ENCODE peak calls at places on chromosomes 16 and 17, in four cellular contexts. One of them, this sample, is unnamed.

GRCh38 chr17:35192708-35193107 is 1.5 kb downstream of the SLC35G3 start:
- DNase-seq in WTC11: no peak
- DNase-seq in H1: no peak
- DNase-seq in K562: no peak
- DNase-seq in this sample: no peak

GRCh38 chr17:33121272-33121671 is 129.6 kb downstream of the SPACA3 start:
- DNase-seq in K562: no peak
- DNase-seq in H1: no peak
- DNase-seq in WTC11: no peak
- DNase-seq in this sample: no peak

GRCh38 chr17:65956814-65957213 is 235.1 kb downstream of the CEP112 start:
- DNase-seq in WTC11: no peak
- DNase-seq in K562: no peak
- DNase-seq in H1: no peak
- DNase-seq in this sample: no peak

GRCh38 chr16:28538733-28539596 is at the start of gene NUPR1:
- DNase-seq in WTC11: peak; percentile 14
- DNase-seq in H1: no peak
- DNase-seq in K562: no peak
- DNase-seq in this sample: no peak

GRCh38 chr17:79801156-79802038 is 4.5 kb upstream of the CBX8 start:
- DNase-seq in WTC11: peak; percentile 36
- DNase-seq in K562: no peak
- DNase-seq in H1: no peak
- DNase-seq in this sample: no peak

GRCh38 chr16:56729351-56729735 is 586 bp upstream of the NUP93 start:
- DNase-seq in H1: no peak
- DNase-seq in K562: peak; percentile 19
- DNase-seq in WTC11: no peak
- DNase-seq in this sample: no peak

GRCh38 chr17:79177877-79178276 is 103.3 kb downstream of the ENGASE start:
- DNase-seq in K562: no peak
- DNase-seq in H1: no peak
- DNase-seq in WTC11: no peak
- DNase-seq in this sample: no peak

GRCh38 chr16:27952811-27953210 is 110.7 kb downstream of the GSG1L start:
- DNase-seq in WTC11: no peak
- DNase-seq in K562: no peak
- DNase-seq in H1: no peak
- DNase-seq in this sample: no peak

GRCh38 chr16:66572356-66572755 is 6.1 kb downstream of the CMTM1 start:
- DNase-seq in WTC11: no peak
- DNase-seq in H1: no peak
- DNase-seq in K562: peak; percentile 33
- DNase-seq in this sample: no peak

GRCh38 chr16:84532855-84533486 is 28.5 kb upstream of the MEAK7 start:
- DNase-seq in WTC11: no peak
- DNase-seq in K562: peak; percentile 49
- DNase-seq in H1: no peak
- DNase-seq in this sample: no peak

GRCh38 chr17:14038206-14038605 is 31.1 kb upstream of the COX10 start:
- DNase-seq in K562: peak; percentile 12
- DNase-seq in H1: no peak
- DNase-seq in WTC11: no peak
- DNase-seq in this sample: no peak

GRCh38 chr16:50697881-50698767 is 4.7 kb downstream of the NOD2 start:
- DNase-seq in K562: no peak
- DNase-seq in WTC11: no peak
- DNase-seq in H1: no peak
- DNase-seq in this sample: no peak

GRCh38 chr16:30007378-30007895 is 3.4 kb downstream of the DOC2A start:
- DNase-seq in WTC11: no peak
- DNase-seq in H1: no peak
- DNase-seq in K562: no peak
- DNase-seq in this sample: no peak

GRCh38 chr16:46618516-46618915 is 2.7 kb downstream of the SHCBP1 start:
- DNase-seq in K562: no peak
- DNase-seq in H1: no peak
- DNase-seq in WTC11: no peak
- DNase-seq in this sample: no peak

GRCh38 chr17:65783845-65784334 is 222.4 kb upstream of the AXIN2 start:
- DNase-seq in WTC11: no peak
- DNase-seq in K562: no peak
- DNase-seq in H1: no peak
- DNase-seq in this sample: no peak

GRCh38 chr17:64171041-64171440 is 41.1 kb upstream of the ERN1 start:
- DNase-seq in H1: no peak
- DNase-seq in WTC11: no peak
- DNase-seq in K562: no peak
- DNase-seq in this sample: no peak

GRCh38 chr17:82079001-82079677 is 13.5 kb upstream of the DUS1L start:
- DNase-seq in WTC11: no peak
- DNase-seq in K562: no peak
- DNase-seq in H1: no peak
- DNase-seq in this sample: no peak

GRCh38 chr17:34613064-34614019 is 34.0 kb downstream of the TMEM132E start:
- DNase-seq in WTC11: peak; percentile 45
- DNase-seq in H1: no peak
- DNase-seq in K562: peak; percentile 30
- DNase-seq in this sample: peak; percentile 77

GRCh38 chr16:66473654-66474519 is 46.8 kb downstream of the BEAN1 start:
- DNase-seq in K562: no peak
- DNase-seq in H1: no peak
- DNase-seq in WTC11: no peak
- DNase-seq in this sample: no peak

GRCh38 chr17:43530303-43531081 is 15.6 kb downstream of the ETV4 start:
- DNase-seq in K562: peak; percentile 89
- DNase-seq in H1: peak; percentile 99
- DNase-seq in WTC11: peak; percentile 99
- DNase-seq in this sample: no peak

GRCh38 chr17:21061971-21062526 is 19.2 kb upstream of the USP22 start:
- DNase-seq in WTC11: no peak
- DNase-seq in K562: no peak
- DNase-seq in H1: no peak
- DNase-seq in this sample: no peak

GRCh38 chr17:77100009-77100408 is 40.8 kb upstream of the SEC14L1 start:
- DNase-seq in K562: no peak
- DNase-seq in H1: no peak
- DNase-seq in WTC11: no peak
- DNase-seq in this sample: no peak

GRCh38 chr16:19765860-19766553 is 47.9 kb downstream of the IQCK start:
- DNase-seq in H1: no peak
- DNase-seq in WTC11: no peak
- DNase-seq in K562: no peak
- DNase-seq in this sample: no peak

DNA sequence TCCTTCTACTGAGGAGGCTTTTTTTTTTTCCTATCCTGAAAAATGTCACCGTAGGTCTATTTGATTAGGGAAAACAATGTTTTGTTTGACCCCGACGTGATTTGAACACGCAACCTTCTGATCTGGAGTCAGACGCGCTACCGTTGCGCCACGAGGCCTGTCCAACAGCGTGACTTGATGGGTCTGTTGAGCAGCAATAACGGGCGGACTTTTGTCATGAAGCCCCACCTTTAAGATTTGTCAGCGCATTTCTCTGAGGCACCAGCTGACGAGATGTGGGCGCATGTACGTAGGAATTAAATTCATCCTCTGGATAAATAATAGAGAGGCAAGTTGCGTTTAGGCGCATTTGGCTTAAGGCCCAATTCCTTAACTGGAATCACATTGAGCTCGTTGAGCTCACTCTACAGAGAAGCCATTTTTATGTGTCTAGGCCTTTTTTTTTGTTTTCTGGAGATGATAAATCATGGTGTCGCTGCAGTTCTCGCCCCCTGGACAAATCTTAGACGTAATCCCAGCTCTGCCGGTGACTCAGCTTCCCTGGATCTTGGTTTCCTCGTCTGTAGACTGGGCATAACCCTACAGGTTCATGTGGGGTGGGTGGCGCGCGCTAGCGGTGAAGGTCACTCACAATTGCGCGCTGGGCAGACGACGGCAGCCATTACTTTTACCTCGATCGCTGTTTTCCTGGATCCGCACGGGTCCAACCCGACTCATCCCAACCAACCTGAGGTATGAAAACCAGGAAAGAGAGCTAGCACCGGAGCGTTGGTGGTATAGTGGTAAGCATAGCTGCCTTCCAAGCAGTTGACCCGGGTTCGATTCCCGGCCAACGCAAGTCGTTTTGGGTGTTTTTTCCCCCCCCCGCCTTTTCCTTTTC is 10.6 kb upstream of the AURKB start:
- DNase-seq in H1: peak; percentile 84
- DNase-seq in K562: peak; percentile 89
- DNase-seq in WTC11: peak; percentile 96
- DNase-seq in this sample: peak; percentile 73
- TF ChIP-seq TEAD4 in H1: peak; percentile 90
- TF ChIP-seq TEAD4 in K562: no peak
- TF ChIP-seq TEAD4 in WTC11: no peak
- TF ChIP-seq TEAD4 in this sample: peak; percentile 92

DNA sequence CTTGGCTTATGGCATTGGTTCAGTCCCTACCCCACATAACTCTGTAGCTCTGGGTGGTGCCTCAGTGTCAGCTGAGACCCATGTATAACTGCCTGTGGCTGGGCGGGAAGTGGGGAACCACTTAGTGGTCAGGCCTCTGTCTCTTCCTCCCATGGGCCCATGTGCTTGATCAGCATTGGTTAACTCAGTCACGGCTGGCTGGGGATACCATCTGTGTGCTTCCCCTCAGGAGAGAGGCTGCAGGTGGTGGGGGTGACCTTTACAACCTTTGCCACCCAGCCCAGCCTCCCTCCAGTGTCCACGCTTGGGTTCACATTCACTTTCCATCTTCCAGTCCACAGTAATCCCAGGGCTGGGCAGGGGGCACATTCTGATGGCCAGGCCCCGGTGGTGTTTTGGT is 10.3 kb upstream of the NFATC3 start:
- DNase-seq in WTC11: no peak
- DNase-seq in K562: no peak
- DNase-seq in H1: no peak
- DNase-seq in this sample: no peak
- TF ChIP-seq TEAD4 in WTC11: no peak
- TF ChIP-seq TEAD4 in K562: no peak
- TF ChIP-seq TEAD4 in H1: no peak
- TF ChIP-seq TEAD4 in this sample: no peak

GRCh38 chr16:3460121-3460520 is 16.6 kb downstream of the NAA60 start:
- DNase-seq in WTC11: no peak
- DNase-seq in H1: no peak
- DNase-seq in K562: no peak
- DNase-seq in this sample: no peak

GRCh38 chr16:3457434-3458252 is 14.2 kb downstream of the NAA60 start:
- DNase-seq in K562: peak; percentile 91
- DNase-seq in WTC11: peak; percentile 91
- DNase-seq in H1: peak; percentile 62
- DNase-seq in this sample: peak; percentile 100

GRCh38 chr16:3458852-3459361 is 15.4 kb downstream of the NAA60 start:
- DNase-seq in H1: no peak
- DNase-seq in WTC11: no peak
- DNase-seq in K562: no peak
- DNase-seq in this sample: no peak

GRCh38 chr16:3459401-3460090 is 16.1 kb downstream of the NAA60 start:
- DNase-seq in H1: no peak
- DNase-seq in WTC11: no peak
- DNase-seq in K562: peak; percentile 72
- DNase-seq in this sample: no peak

GRCh38 chr16:3458278-3458851 is 14.9 kb downstream of the NAA60 start:
- DNase-seq in WTC11: peak; percentile 35
- DNase-seq in K562: peak; percentile 53
- DNase-seq in H1: no peak
- DNase-seq in this sample: no peak
- TF ChIP-seq TEAD4 in WTC11: no peak
- TF ChIP-seq TEAD4 in K562: no peak
- TF ChIP-seq TEAD4 in H1: peak; percentile 57
- TF ChIP-seq TEAD4 in this sample: no peak

DNA sequence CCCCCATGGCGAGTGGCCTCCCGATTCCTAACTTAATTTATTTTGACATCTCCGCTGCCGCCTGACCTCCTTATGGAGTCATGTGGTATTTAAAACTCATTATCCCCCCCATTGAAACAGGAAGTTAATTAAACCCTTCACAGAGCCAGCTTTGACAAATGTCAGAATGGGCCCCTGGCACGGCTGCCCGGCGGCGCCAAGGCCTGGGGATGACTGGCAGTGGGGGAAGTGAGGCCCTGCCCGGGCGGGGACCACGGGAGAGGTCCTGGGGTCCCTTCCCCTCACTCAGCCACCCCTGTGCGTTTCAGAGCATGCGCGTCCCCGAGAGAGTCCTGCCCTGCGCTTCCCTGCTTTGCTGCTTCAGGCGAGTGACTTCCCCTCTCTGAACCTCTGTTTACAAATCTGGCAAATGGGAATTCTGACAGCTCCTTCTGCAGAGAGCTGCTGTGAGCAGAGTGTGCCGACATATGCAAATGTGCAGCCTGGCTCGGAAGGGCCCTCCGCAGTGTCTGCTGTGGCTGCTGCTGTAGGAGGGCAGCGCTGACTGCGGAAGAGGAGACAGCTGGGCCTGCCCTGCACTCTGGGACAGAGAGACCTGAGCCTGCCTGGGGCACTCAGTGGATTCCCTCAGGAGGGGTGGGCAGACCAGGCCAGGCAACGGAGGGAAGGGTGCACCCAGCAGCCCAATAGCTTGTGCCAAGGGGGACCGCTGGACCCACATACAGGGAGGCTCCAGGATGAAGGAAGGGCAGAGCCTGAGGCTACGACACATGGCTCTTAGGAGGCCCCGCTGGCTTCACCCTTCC is 4.4 kb upstream of the ZFPM1 start:
- DNase-seq in WTC11: no peak
- DNase-seq in K562: no peak
- DNase-seq in H1: no peak
- DNase-seq in this sample: peak; percentile 81
- TF ChIP-seq TEAD4 in WTC11: no peak
- TF ChIP-seq TEAD4 in K562: no peak
- TF ChIP-seq TEAD4 in H1: no peak
- TF ChIP-seq TEAD4 in this sample: no peak

GRCh38 chr16:81873221-81873620 is 94.1 kb downstream of the PLCG2 start:
- DNase-seq in K562: no peak
- DNase-seq in WTC11: no peak
- DNase-seq in H1: no peak
- DNase-seq in this sample: no peak
- TF ChIP-seq TEAD4 in K562: no peak
- TF ChIP-seq TEAD4 in WTC11: no peak
- TF ChIP-seq TEAD4 in H1: no peak
- TF ChIP-seq TEAD4 in this sample: no peak